ENCODE peak calls at places on chromosomes 12 and 14, in ten cellular contexts. P is MM.1S; H is CD4-positive, alpha-beta T cell; L is PC-3; D is uterus; U is thoracic aorta; R is AG09309; E is fibroblast of the aortic adventitia; G is PC-9; N is tibial artery. Y is an unnamed sample.

GRCh38 chr14:87312138-87312537 is 680.8 kb downstream of the GALC start:
- DNase-seq in P (no peak), H (no peak), L (no peak), D (no peak), U (no peak), R (no peak), E (no peak), G (no peak), N (no peak), Y (no peak)

GRCh38 chr14:102822311-102822863 is 45.1 kb downstream of the TRAF3 start:
- DNase-seq in P (no peak), H (no peak), L (peak), D (no peak), U (no peak), R (no peak), E (no peak), G (no peak), N (no peak), Y (no peak)

GRCh38 chr12:79911889-79912656 is 22.8 kb downstream of the PPP1R12A start:
- DNase-seq in P (no peak), H (no peak), L (peak), D (no peak), U (no peak), R (no peak), E (peak), G (no peak), N (no peak), Y (no peak)

GRCh38 chr12:113397497-113398197 is 6.0 kb downstream of the SDS start:
- DNase-seq in P (no peak), H (no peak), L (no peak), D (no peak), U (no peak), R (no peak), E (no peak), G (no peak), N (no peak), Y (no peak)

GRCh38 chr12:122862872-122863701 is 27.8 kb downstream of the HIP1R start:
- DNase-seq in P (no peak), H (no peak), L (peak), D (no peak), U (no peak), R (no peak), E (no peak), G (peak), N (no peak), Y (no peak)

GRCh38 chr14:53209370-53209769 is 56.2 kb upstream of the DDHD1 start:
- DNase-seq in P (no peak), H (no peak), L (no peak), D (no peak), U (no peak), R (no peak), E (peak), G (no peak), N (no peak), Y (no peak)

GRCh38 chr12:62849398-62849797 is 85.6 kb downstream of the PPM1H start:
- DNase-seq in P (no peak), H (no peak), L (no peak), D (no peak), U (no peak), R (no peak), E (no peak), G (no peak), N (no peak), Y (no peak)

GRCh38 chr12:25427328-25428249 is 125.5 kb downstream of the LMNTD1 start:
- DNase-seq in P (no peak), H (no peak), L (peak), D (no peak), U (no peak), R (no peak), E (no peak), G (no peak), N (no peak), Y (no peak)

GRCh38 chr12:104218935-104219334 is 3.4 kb downstream of the TXNRD1 start:
- DNase-seq in P (no peak), H (no peak), L (peak), D (no peak), U (no peak), R (no peak), E (peak), G (peak), N (no peak), Y (no peak)

GRCh38 chr14:90274808-90275454 is 18.6 kb downstream of the PSMC1 start:
- DNase-seq in P (no peak), H (no peak), L (no peak), D (no peak), U (no peak), R (no peak), E (peak), G (no peak), N (no peak), Y (no peak)

GRCh38 chr14:92022036-92022435 is 17.8 kb downstream of the TRIP11 start:
- DNase-seq in P (no peak), H (no peak), L (no peak), D (no peak), U (no peak), R (no peak), E (no peak), G (no peak), N (no peak), Y (no peak)

GRCh38 chr14:103126088-103126872 is 3.0 kb downstream of the TNFAIP2 start:
- DNase-seq in P (no peak), H (no peak), L (no peak), D (peak), U (no peak), R (no peak), E (no peak), G (peak), N (no peak), Y (peak)

GRCh38 chr14:74918380-74918779 is 4.7 kb downstream of the RPS6KL1 start:
- DNase-seq in P (no peak), H (no peak), L (no peak), D (no peak), U (no peak), R (no peak), E (no peak), G (no peak), N (no peak), Y (no peak)

GRCh38 chr12:68958337-68958736 is 25.4 kb upstream of the CPM start:
- DNase-seq in P (no peak), H (no peak), L (no peak), D (no peak), U (no peak), R (no peak), E (no peak), G (no peak), N (no peak), Y (no peak)

GRCh38 chr12:77133566-77133965 is 68.2 kb upstream of the E2F7 start:
- DNase-seq in P (peak), H (no peak), L (peak), D (no peak), U (no peak), R (no peak), E (peak), G (no peak), N (no peak), Y (no peak)

GRCh38 chr12:89636776-89637160 is 71.9 kb downstream of the ATP2B1 start:
- DNase-seq in P (no peak), H (no peak), L (peak), D (no peak), U (no peak), R (no peak), E (no peak), G (no peak), N (no peak), Y (no peak)

GRCh38 chr14:104166698-104167097 is 28.3 kb downstream of the KIF26A start:
- DNase-seq in P (no peak), H (no peak), L (no peak), D (no peak), U (no peak), R (no peak), E (no peak), G (no peak), N (no peak), Y (no peak)
- TF ChIP-seq CTCF in P (no peak), H (no peak), L (no peak), D (no peak), U (no peak), R (no peak), E (no peak), G (no peak), N (no peak), Y (no peak)

GRCh38 chr14:93206793-93207467 is at the start of the genes GON7 and UBR7:
- DNase-seq in P (peak), H (peak), L (peak), D (peak), U (peak), R (peak), E (peak), G (peak), N (peak), Y (peak)
- TF ChIP-seq CTCF in P (no peak), H (peak), L (no peak), D (peak), U (peak), R (peak), E (peak), G (no peak), N (peak), Y (no peak)

DNA sequence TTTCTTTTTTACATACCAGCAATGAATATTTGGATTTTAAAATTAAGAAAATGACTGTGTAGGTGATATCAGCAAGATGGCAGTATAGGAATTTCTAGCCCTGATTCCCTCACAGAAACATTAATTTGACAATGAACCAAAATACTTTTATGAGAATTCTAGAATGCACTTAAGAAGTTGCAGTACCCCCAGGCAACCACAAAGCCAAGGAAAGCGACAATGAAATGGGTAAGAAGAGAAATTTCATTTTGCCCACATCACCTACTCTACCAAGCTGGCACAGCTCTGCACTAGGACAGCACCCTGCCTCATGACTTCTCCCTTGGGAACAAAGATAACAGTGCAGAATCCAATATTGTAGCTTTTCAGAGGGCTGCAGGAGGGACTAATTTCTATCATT is 6.6 kb downstream of the OR9K2 start:
- DNase-seq in P (no peak), H (no peak), L (peak), D (no peak), U (no peak), R (no peak), E (no peak), G (no peak), N (no peak), Y (no peak)
- TF ChIP-seq CTCF in P (peak), H (no peak), L (peak), D (no peak), U (no peak), R (no peak), E (no peak), G (no peak), N (no peak), Y (peak)

DNA sequence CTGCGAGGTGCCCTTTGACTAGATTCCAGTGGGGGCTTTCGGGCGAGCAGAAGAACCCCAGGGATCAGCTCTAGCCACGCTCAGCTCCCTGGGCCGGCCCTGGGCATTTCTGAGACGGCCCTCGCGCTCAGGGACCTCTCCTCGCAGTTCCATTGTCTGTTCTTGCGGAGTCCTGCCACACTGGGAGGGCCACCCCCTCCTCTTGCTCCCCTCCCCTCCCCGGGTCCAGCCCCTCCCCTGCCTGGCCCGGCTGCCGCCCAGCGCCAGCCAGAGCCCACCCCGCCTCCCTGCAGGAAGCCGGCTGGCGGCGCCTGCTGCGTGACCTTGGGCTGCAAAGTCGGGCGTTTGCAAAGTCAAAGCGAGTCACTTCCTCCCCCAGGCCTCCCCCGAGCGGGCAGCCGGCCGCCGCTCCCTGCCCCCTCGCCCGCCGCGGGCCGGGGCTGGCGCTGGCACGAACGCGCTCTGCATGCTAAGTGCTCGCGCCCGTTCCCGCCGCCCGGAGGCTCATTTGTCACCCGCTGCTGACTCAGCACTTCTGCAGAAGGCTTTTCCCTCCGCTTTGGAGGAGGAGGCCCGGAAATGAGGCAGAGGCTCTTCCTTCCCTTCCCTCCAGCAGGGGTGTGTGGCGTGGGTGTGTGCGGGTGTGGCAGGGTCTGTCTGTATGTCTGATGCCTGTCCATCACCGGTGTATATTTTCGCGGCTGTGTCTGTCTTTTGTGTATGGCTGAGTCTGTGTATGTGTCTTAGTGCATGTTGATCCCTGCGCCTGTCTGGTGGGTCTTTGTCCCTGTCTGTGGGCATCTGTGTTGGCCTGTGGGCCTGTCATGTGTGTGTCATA is 72.0 kb downstream of the IRF2BPL start:
- DNase-seq in P (peak), H (peak), L (peak), D (peak), U (peak), R (peak), E (peak), G (peak), N (peak), Y (peak)
- TF ChIP-seq CTCF in P (no peak), H (no peak), L (no peak), D (peak), U (peak), R (peak), E (no peak), G (no peak), N (peak), Y (peak)

GRCh38 chr14:63852817-63853730 is at the start of gene SYNE2:
- DNase-seq in P (peak), H (peak), L (peak), D (peak), U (peak), R (no peak), E (peak), G (peak), N (peak), Y (peak)
- TF ChIP-seq CTCF in P (no peak), H (no peak), L (no peak), D (peak), U (no peak), R (no peak), E (peak), G (no peak), N (peak), Y (peak)

GRCh38 chr12:51926718-51927117 is 19.4 kb downstream of the ACVRL1 start:
- DNase-seq in P (peak), H (peak), L (peak), D (no peak), U (no peak), R (no peak), E (peak), G (no peak), N (no peak), Y (no peak)
- TF ChIP-seq CTCF in P (peak), H (peak), L (peak), D (no peak), U (peak), R (peak), E (peak), G (peak), N (peak), Y (peak)

GRCh38 chr12:6868211-6869048 is 1.1 kb downstream of the TPI1 start:
- DNase-seq in P (no peak), H (no peak), L (no peak), D (no peak), U (no peak), R (no peak), E (no peak), G (no peak), N (no peak), Y (no peak)
- TF ChIP-seq CTCF in P (peak), H (no peak), L (peak), D (no peak), U (no peak), R (peak), E (peak), G (no peak), N (no peak), Y (no peak)

DNA sequence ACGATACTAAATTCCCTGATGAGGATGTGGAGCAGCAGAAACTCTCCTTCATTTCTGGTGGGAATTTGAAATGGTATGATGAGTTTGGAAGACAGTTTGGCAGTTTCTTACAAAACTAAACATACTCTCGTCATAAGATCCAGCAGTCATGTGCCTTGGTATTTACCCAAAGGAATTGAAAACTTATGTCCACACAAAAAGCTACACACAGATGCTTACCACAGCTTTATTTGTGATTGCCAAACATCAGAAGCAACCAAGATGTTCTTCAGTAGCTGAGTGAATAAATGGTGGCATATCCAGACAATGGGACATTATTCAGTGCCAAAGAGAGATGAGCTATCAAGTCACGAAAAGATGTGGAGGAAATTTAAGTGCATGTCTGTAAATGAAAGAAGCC is 10.7 kb upstream of the APOLD1 start:
- DNase-seq in P (no peak), H (no peak), L (no peak), D (no peak), U (no peak), R (no peak), E (no peak), G (no peak), N (no peak), Y (no peak)
- TF ChIP-seq CTCF in P (no peak), H (no peak), L (no peak), D (no peak), U (no peak), R (no peak), E (no peak), G (no peak), N (no peak), Y (no peak)

GRCh38 chr12:203462-204260 is 10.3 kb downstream of the SLC6A12 start:
- DNase-seq in P (no peak), H (no peak), L (no peak), D (no peak), U (no peak), R (no peak), E (no peak), G (no peak), N (no peak), Y (no peak)
- TF ChIP-seq CTCF in P (no peak), H (no peak), L (no peak), D (no peak), U (peak), R (no peak), E (no peak), G (no peak), N (peak), Y (peak)

GRCh38 chr14:84108746-84109457 is 1421.0 kb upstream of the FLRT2 start:
- DNase-seq in P (no peak), H (no peak), L (peak), D (no peak), U (no peak), R (no peak), E (no peak), G (no peak), N (no peak), Y (no peak)
- TF ChIP-seq CTCF in P (no peak), H (no peak), L (no peak), D (no peak), U (no peak), R (no peak), E (no peak), G (no peak), N (no peak), Y (no peak)

Y was measured in chondrocyte.